ENCODE peak calls at places on chromosomes 13 and 19, in seven cellular contexts. G, M, L, S, O, K and B are unnamed samples.

GRCh38 chr13:111516712-111517640 is 196.5 kb downstream of the TEX29 start:
- DNase-seq in G (no peak), M (no peak), L (no peak), S (no peak), O (no peak), K (no peak), B (no peak)

GRCh38 chr19:37963190-37963947 is 56.4 kb downstream of the SIPA1L3 start:
- DNase-seq in G (peak), M (no peak), L (no peak), S (peak), O (no peak), K (no peak), B (no peak)

GRCh38 chr19:7483720-7484201 is 5.1 kb downstream of the PEX11G start:
- DNase-seq in G (no peak), M (no peak), L (no peak), S (no peak), O (no peak), K (no peak), B (no peak)

GRCh38 chr13:26759907-26760834 is at the start of gene GPR12:
- DNase-seq in G (no peak), M (peak), L (no peak), S (peak), O (no peak), K (peak), B (no peak)

GRCh38 chr19:4288091-4288777 is 9.2 kb downstream of the SHD start:
- DNase-seq in G (no peak), M (no peak), L (no peak), S (no peak), O (no peak), K (no peak), B (no peak)

GRCh38 chr19:839146-839872 is 1.5 kb upstream of the PRTN3 start:
- DNase-seq in G (no peak), M (no peak), L (no peak), S (no peak), O (no peak), K (no peak), B (no peak)

GRCh38 chr13:111344471-111345191 is 24.2 kb downstream of the TEX29 start:
- DNase-seq in G (peak), M (peak), L (no peak), S (peak), O (no peak), K (no peak), B (no peak)

GRCh38 chr19:18274776-18275356 is 614 bp upstream of the IQCN start:
- DNase-seq in G (peak), M (no peak), L (peak), S (no peak), O (no peak), K (peak), B (no peak)

GRCh38 chr13:48160879-48161278 is 66.0 kb upstream of the MED4 start:
- DNase-seq in G (peak), M (no peak), L (no peak), S (no peak), O (no peak), K (no peak), B (no peak)

GRCh38 chr13:112977091-112977490 is 8.1 kb downstream of the MCF2L start:
- DNase-seq in G (no peak), M (no peak), L (no peak), S (no peak), O (no peak), K (no peak), B (no peak)

GRCh38 chr19:29550896-29551295 is 25.1 kb downstream of the VSTM2B start:
- DNase-seq in G (no peak), M (no peak), L (no peak), S (no peak), O (no peak), K (no peak), B (no peak)

GRCh38 chr19:4109626-4109945 is 14.3 kb downstream of the MAP2K2 start:
- DNase-seq in G (no peak), M (no peak), L (no peak), S (no peak), O (no peak), K (no peak), B (no peak)

GRCh38 chr13:81171065-81171647 is 830.2 kb upstream of the SPRY2 start:
- DNase-seq in G (peak), M (no peak), L (no peak), S (no peak), O (no peak), K (no peak), B (peak)

GRCh38 chr19:13051581-13052165 is 51.0 kb downstream of the LYL1 start:
- DNase-seq in G (no peak), M (peak), L (peak), S (peak), O (peak), K (peak), B (peak)

GRCh38 chr19:35724560-35724959 is 6.8 kb downstream of the KMT2B start:
- DNase-seq in G (no peak), M (no peak), L (no peak), S (no peak), O (no peak), K (no peak), B (no peak)